ENCODE peak calls at places on chromosomes 6 and 20, in ten cellular contexts. R is psoas muscle, L is brain microvascular endothelial cell, D is AG04450, Z is caudate nucleus, H is cardiac muscle cell, C is adrenal gland, V is upper lobe of right lung, M is mammary epithelial cell, P is OCI-LY7. G is an unnamed sample.

GRCh38 chr6:18585032-18585573 is 198.0 kb downstream of the RNF144B start:
- DNase-seq in R (peak), L (peak), M (peak), Z (no peak), P (no peak), C (peak), V (no peak), D (no peak), H (peak), G (no peak)

GRCh38 chr6:24683297-24684296 is 16.7 kb downstream of the ACOT13 start:
- DNase-seq in C (no peak), D (no peak), H (no peak), R (no peak), P (no peak), M (no peak), Z (no peak), L (no peak), V (no peak), G (no peak)

GRCh38 chr6:71393471-71393870 is 104.9 kb downstream of the OGFRL1 start:
- DNase-seq in R (no peak), C (no peak), V (no peak), P (no peak), M (no peak), D (no peak), L (no peak), H (peak), Z (no peak), G (no peak)

GRCh38 chr6:91704531-91704930 is 1117.7 kb upstream of the MAP3K7 start:
- DNase-seq in C (no peak), L (peak), Z (no peak), V (no peak), M (peak), H (no peak), P (no peak), R (no peak), D (no peak), G (no peak)

GRCh38 chr6:49606696-49607390 is 29.8 kb downstream of the RHAG start:
- DNase-seq in L (peak), V (no peak), C (peak), D (peak), H (peak), R (no peak), M (peak), Z (peak), P (peak), G (no peak)

GRCh38 chr6:89371849-89372505 is 19.5 kb upstream of the UBE2J1 start:
- DNase-seq in C (peak), V (peak), M (peak), Z (peak), R (peak), H (peak), L (peak), D (peak), P (peak), G (peak)

GRCh38 chr20:17857639-17858449 is 110.8 kb downstream of the SNX5 start:
- DNase-seq in M (peak), D (no peak), V (peak), H (no peak), P (no peak), Z (no peak), C (no peak), R (no peak), L (no peak), G (no peak)

GRCh38 chr20:38609828-38610227 is 8.2 kb downstream of the ARHGAP40 start:
- DNase-seq in C (no peak), H (no peak), L (no peak), P (no peak), V (no peak), R (no peak), D (no peak), M (no peak), Z (no peak), G (no peak)

GRCh38 chr6:9851541-9852380 is 563.1 kb downstream of the TFAP2A start:
- DNase-seq in V (no peak), L (no peak), P (no peak), H (peak), C (no peak), M (peak), R (no peak), D (no peak), Z (no peak), G (no peak)

GRCh38 chr6:141562181-141562800 is 570.4 kb upstream of the GJE1 start:
- DNase-seq in M (no peak), R (peak), P (no peak), Z (peak), D (no peak), H (peak), L (peak), C (peak), V (peak), G (peak)

GRCh38 chr6:140344149-140344913 is 969.9 kb upstream of the CITED2 start:
- DNase-seq in R (no peak), H (peak), C (no peak), P (no peak), Z (no peak), L (peak), V (no peak), D (no peak), M (peak), G (no peak)

GRCh38 chr20:32706486-32706885 is 32.7 kb upstream of the C20orf203 start:
- DNase-seq in D (no peak), P (no peak), C (no peak), M (no peak), V (no peak), Z (no peak), H (no peak), L (no peak), R (no peak), G (no peak)

GRCh38 chr6:160129886-160130615 is 8.4 kb downstream of the SLC22A1 start:
- DNase-seq in C (peak), R (no peak), P (no peak), M (no peak), V (no peak), D (no peak), L (no peak), Z (no peak), H (no peak), G (peak)

GRCh38 chr6:30493643-30494250 is 4.4 kb downstream of the HLA-E start:
- DNase-seq in Z (no peak), C (no peak), M (no peak), H (no peak), D (no peak), V (no peak), L (no peak), P (no peak), R (no peak), G (peak)

GRCh38 chr6:32240686-32241085 is 16.8 kb upstream of the NOTCH4 start:
- DNase-seq in C (no peak), Z (no peak), M (no peak), D (no peak), H (no peak), V (no peak), L (no peak), R (no peak), P (no peak), G (no peak)

GRCh38 chr6:150491796-150492142 is 107.9 kb upstream of the PLEKHG1 start:
- DNase-seq in P (no peak), Z (no peak), L (no peak), D (no peak), R (no peak), M (no peak), H (no peak), V (no peak), C (no peak), G (no peak)

GRCh38 chr20:63966172-63966943 is 3.4 kb downstream of the ZNF512B start:
- DNase-seq in V (no peak), H (no peak), L (no peak), D (no peak), P (no peak), R (peak), Z (no peak), M (no peak), C (no peak), G (peak)

GRCh38 chr20:59821788-59822187 is 111.6 kb downstream of the SYCP2 start:
- DNase-seq in M (no peak), Z (no peak), H (no peak), R (no peak), C (no peak), P (no peak), D (no peak), V (no peak), L (no peak), G (no peak)

GRCh38 chr6:20455175-20456075 is 53.7 kb downstream of the E2F3 start:
- DNase-seq in P (no peak), Z (no peak), L (no peak), H (peak), M (peak), R (no peak), D (no peak), C (no peak), V (no peak), G (no peak)

GRCh38 chr6:14499804-14500203 is 382.2 kb downstream of the CD83 start:
- DNase-seq in D (peak), C (no peak), L (peak), R (no peak), P (no peak), V (no peak), Z (no peak), H (peak), M (peak), G (no peak)

GRCh38 chr6:20724443-20724842 is 190.2 kb downstream of the CDKAL1 start:
- DNase-seq in L (no peak), R (no peak), M (no peak), P (no peak), C (no peak), Z (no peak), V (no peak), H (no peak), D (no peak), G (no peak)

GRCh38 chr6:138659998-138660397 is 113.6 kb upstream of the CCDC28A start:
- DNase-seq in R (no peak), C (no peak), P (no peak), L (no peak), V (no peak), Z (no peak), M (no peak), H (no peak), D (no peak), G (no peak)

GRCh38 chr6:138663892-138664291 is 109.7 kb upstream of the CCDC28A start:
- DNase-seq in R (no peak), Z (no peak), M (no peak), H (no peak), V (no peak), C (no peak), L (no peak), D (no peak), P (no peak), G (no peak)

GRCh38 chr6:138664740-138665139 is 108.8 kb upstream of the CCDC28A start:
- DNase-seq in H (no peak), C (no peak), M (no peak), L (no peak), Z (no peak), R (no peak), V (no peak), P (no peak), D (no peak), G (no peak)

GRCh38 chr6:138666636-138667035 is 106.9 kb upstream of the CCDC28A start:
- DNase-seq in R (no peak), D (no peak), P (no peak), Z (no peak), M (no peak), H (no peak), L (peak), C (no peak), V (no peak), G (no peak)

DNA sequence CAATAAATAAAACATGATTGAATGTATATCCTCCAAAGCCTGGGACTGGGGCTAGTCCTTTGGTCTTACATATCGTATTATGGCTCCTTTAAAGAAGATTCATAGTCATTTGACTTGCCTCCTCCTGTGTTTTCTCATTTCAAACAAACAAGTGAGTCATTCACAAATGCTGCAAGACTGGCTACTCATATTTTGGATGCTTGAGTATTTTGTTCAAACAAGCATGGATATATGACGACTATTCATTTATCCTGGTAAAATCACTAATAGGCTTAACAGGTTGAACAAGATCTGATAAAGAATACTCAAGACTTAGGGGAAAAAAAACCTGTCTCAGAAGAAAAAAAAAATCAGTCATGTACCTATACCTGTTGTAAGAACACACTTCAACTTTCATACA is 111.1 kb upstream of the CCDC28A start:
- DNase-seq in D (no peak), Z (no peak), M (peak), R (no peak), C (no peak), P (no peak), H (peak), V (no peak), L (no peak), G (no peak)
- H3K27ac ChIP-seq in D (no peak), Z (no peak), M (no peak), R (no peak), C (no peak), P (no peak), H (no peak), V (no peak), L (no peak), G (no peak)

GRCh38 chr6:81557811-81558210 is 194.7 kb downstream of the TENT5A start:
- DNase-seq in P (no peak), Z (no peak), D (no peak), V (no peak), L (no peak), M (no peak), C (no peak), H (peak), R (no peak), G (no peak)

GRCh38 chr6:81552644-81553043 is 199.8 kb downstream of the TENT5A start:
- DNase-seq in V (no peak), R (no peak), D (no peak), M (no peak), P (no peak), L (no peak), H (no peak), C (no peak), Z (no peak), G (no peak)

DNA sequence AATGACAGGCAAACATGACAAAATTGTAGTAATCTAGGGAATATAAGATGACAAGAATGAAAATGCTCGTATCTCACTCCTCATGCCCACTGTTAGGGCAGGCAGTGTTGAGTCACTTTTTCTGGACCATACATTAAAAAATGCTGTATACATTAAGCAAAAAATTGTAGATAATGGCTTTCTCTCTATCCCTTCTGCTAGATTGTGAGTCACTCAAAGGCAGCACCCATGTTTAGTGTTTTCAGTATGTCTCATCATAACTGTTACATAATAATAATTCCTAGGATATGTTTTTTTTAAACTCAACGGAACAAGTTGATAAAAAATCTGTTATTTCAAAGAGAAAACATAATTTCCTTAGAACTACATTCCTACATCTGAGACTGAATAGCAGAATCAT is 199.2 kb downstream of the TENT5A start:
- DNase-seq in V (no peak), H (peak), L (peak), C (no peak), D (no peak), Z (no peak), R (no peak), M (no peak), P (no peak), G (no peak)
- H3K27ac ChIP-seq in V (no peak), H (no peak), L (no peak), C (no peak), D (no peak), Z (no peak), R (no peak), M (no peak), P (no peak), G (no peak)

GRCh38 chr20:51511861-51512619 is 30.5 kb downstream of the NFATC2 start:
- DNase-seq in V (no peak), P (no peak), L (no peak), R (no peak), C (no peak), M (no peak), D (no peak), Z (no peak), H (no peak), G (peak)

GRCh38 chr20:51514252-51514651 is 28.3 kb downstream of the NFATC2 start:
- DNase-seq in Z (no peak), V (no peak), R (no peak), H (no peak), L (no peak), C (no peak), D (no peak), P (no peak), M (no peak), G (peak)

GRCh38 chr20:51512645-51513044 is 29.9 kb downstream of the NFATC2 start:
- DNase-seq in H (no peak), D (no peak), Z (no peak), M (no peak), P (no peak), C (no peak), R (no peak), V (no peak), L (no peak), G (no peak)

GRCh38 chr20:51514836-51515235 is 27.7 kb downstream of the NFATC2 start:
- DNase-seq in C (no peak), Z (no peak), P (no peak), H (no peak), L (no peak), V (no peak), D (no peak), M (no peak), R (no peak), G (peak)

GRCh38 chr20:51513545-51513944 is 29.0 kb downstream of the NFATC2 start:
- DNase-seq in L (no peak), M (no peak), P (no peak), Z (no peak), H (no peak), D (no peak), C (no peak), V (no peak), R (no peak), G (peak)
- H3K27ac ChIP-seq in L (no peak), M (no peak), P (no peak), Z (no peak), H (peak), D (no peak), C (no peak), V (no peak), R (no peak), G (no peak)

DNA sequence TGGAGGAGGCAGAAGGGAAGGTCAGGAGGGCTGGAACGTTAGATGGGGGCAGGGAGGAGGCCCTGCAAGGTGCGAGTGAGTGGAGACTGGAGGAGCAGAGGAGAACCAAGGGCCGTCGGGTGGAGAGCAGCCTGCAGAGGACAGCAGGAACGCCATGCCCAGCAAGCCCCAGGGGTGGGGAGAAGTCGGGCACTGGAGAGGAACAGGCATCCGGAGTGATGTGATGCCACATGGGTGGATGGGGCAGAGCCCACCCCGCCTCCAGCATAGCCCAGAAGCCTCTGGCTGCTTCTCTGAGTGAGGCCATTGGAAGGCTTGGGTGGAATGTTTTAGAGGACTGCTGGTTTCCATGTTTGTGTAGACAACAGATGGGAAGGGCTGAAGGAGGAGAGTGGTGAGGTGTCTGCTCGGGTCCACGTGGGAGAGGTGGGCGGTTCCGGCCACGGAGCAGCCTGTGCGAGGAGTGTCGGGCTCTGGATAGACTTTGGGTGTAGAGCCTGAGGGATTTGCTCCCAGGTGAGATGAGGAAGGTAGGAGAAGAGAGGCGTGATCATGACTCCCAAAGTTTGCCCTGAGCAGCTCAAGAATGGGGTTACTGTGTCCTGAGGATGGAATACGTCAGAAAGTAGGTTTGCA is 221.4 kb downstream of the SMOC2 start:
- DNase-seq in D (no peak), C (peak), P (no peak), V (no peak), H (no peak), Z (no peak), M (no peak), L (no peak), R (no peak), G (no peak)
- H3K27ac ChIP-seq in D (no peak), C (no peak), P (no peak), V (no peak), H (no peak), Z (no peak), M (no peak), L (no peak), R (no peak), G (no peak)

GRCh38 chr6:108432792-108433191 is 127.9 kb upstream of the FOXO3 start:
- DNase-seq in Z (no peak), V (no peak), L (no peak), D (no peak), H (no peak), P (no peak), C (no peak), M (no peak), R (no peak), G (no peak)
- H3K27ac ChIP-seq in Z (no peak), V (no peak), L (no peak), D (no peak), H (no peak), P (no peak), C (no peak), M (no peak), R (no peak), G (no peak)

GRCh38 chr20:45948742-45949541 is 14.5 kb downstream of the PCIF1 start:
- DNase-seq in D (no peak), C (no peak), P (no peak), Z (no peak), H (no peak), R (no peak), L (no peak), M (no peak), V (no peak), G (no peak)

GRCh38 chr20:45949542-45950329 is 15.3 kb downstream of the PCIF1 start:
- DNase-seq in M (no peak), H (no peak), C (no peak), P (no peak), R (no peak), V (no peak), Z (no peak), D (no peak), L (no peak), G (no peak)

GRCh38 chr20:45947110-45947866 is 12.8 kb downstream of the PCIF1 start:
- DNase-seq in H (no peak), D (no peak), V (no peak), L (no peak), P (no peak), R (no peak), Z (no peak), M (no peak), C (no peak), G (peak)

GRCh38 chr20:45946149-45946970 is 11.9 kb downstream of the PCIF1 start:
- DNase-seq in M (peak), Z (no peak), P (no peak), V (peak), L (peak), H (peak), C (peak), D (no peak), R (peak), G (peak)

DNA sequence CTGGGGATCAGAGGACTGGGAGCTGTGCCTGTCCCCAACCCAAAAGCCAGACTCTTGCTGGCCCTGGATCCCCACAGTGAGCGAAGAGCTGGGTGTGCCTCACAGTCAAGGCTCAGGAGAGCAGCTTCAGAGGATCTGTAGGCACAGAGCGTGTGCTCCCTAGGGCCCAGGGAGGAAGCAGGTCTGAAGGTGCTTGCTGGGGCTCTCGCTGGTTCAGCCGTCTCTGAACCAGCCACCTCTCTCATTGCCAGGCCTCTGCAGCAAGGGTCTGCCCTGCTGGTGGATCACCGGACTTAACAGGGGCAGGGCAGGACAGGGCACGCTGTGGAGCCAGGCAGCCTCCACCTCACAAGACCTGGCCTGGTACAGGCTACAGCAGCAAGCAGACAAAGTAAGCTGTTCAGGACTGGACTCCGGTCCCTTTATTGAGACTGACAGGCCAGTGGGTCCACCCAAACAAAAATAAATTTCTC is 13.8 kb downstream of the PCIF1 start:
- DNase-seq in C (no peak), L (no peak), H (no peak), D (no peak), R (no peak), V (no peak), M (no peak), Z (no peak), P (no peak), G (no peak)
- H3K27ac ChIP-seq in C (peak), L (no peak), H (peak), D (peak), R (peak), V (no peak), M (no peak), Z (no peak), P (no peak), G (peak)

G was measured in spleen.